ENCODE peak calls at places on chromosomes 7 and 10, in seven cellular contexts. M is lower lobe of right lung, Q is right atrium auricular region, F is IMR-90, S is astrocyte, W is astrocyte of the spinal cord, X is Calu3. L is an unnamed sample.
A peak's percentile ranks its signal among the peaks of the same experiment; 100 is the strongest.

GRCh38 chr7:114956702-114957101 is 34.8 kb downstream of the MDFIC start:
- DNase-seq in M (no peak), Q (no peak), F (no peak), S (no peak), W (no peak), X (no peak), L (no peak)

GRCh38 chr7:5303885-5304505 is 21.3 kb downstream of the SLC29A4 start:
- DNase-seq in M (no peak), Q (no peak), F (no peak), S (no peak), W (no peak), X (no peak), L (no peak)

GRCh38 chr10:131010965-131011575 is 300.5 kb downstream of the TCERG1L start:
- DNase-seq in M (no peak), Q (no peak), F (no peak), S (no peak), W (no peak), X (no peak), L (no peak)

GRCh38 chr7:408651-409343 is 110.8 kb downstream of the PDGFA start:
- DNase-seq in M (peak; percentile 29), Q (no peak), F (no peak), S (no peak), W (no peak), X (no peak), L (no peak)

GRCh38 chr10:97456034-97456685 is 10.2 kb downstream of the ZDHHC16 start:
- DNase-seq in M (no peak), Q (no peak), F (no peak), S (no peak), W (no peak), X (no peak), L (no peak)

GRCh38 chr10:132129431-132129830 is 57.3 kb upstream of the DPYSL4 start:
- DNase-seq in M (peak; percentile 34), Q (no peak), F (no peak), S (no peak), W (no peak), X (no peak), L (no peak)

GRCh38 chr7:74454948-74455804 is 1.5 kb downstream of the GTF2IRD1 start:
- DNase-seq in M (no peak), Q (no peak), F (no peak), S (no peak), W (no peak), X (peak; percentile 34), L (no peak)

GRCh38 chr7:102426268-102427031 is 6.9 kb upstream of the ORAI2 start:
- DNase-seq in M (peak; percentile 71), Q (no peak), F (no peak), S (no peak), W (no peak), X (no peak), L (peak; percentile 63)

DNA sequence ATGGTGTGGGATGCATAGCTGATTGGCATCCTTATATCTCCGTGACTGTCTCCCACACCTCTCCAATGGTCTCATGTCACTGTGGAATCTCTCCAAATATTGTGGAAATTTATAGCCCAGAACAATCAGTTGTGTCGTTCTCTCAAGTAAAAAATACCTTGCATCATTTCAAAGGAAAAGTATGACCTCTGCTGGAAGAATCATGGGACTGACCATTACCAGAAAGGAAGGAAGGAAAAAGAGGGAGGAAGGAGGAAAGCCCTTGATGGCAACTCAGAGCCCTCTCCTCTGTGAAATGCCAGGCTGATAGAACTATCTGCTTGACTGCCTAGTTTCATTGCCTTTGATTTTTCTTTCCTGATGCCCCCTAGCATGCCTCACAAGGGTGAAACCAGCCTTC is 76.3 kb downstream of the FOXI2 start:
- DNase-seq in M (no peak), Q (no peak), F (no peak), S (no peak), W (no peak), X (no peak), L (no peak)
- TF ChIP-seq CTCF in M (peak; percentile 23), Q (no peak), F (no peak), S (no peak), W (no peak), X (no peak), L (no peak)

GRCh38 chr10:69786791-69787190 is 14.9 kb upstream of the COL13A1 start:
- DNase-seq in M (no peak), Q (no peak), F (peak; percentile 56), S (no peak), W (peak; percentile 56), X (no peak), L (no peak)
- TF ChIP-seq CTCF in M (no peak), Q (no peak), F (peak; percentile 65), S (peak; percentile 36), W (peak; percentile 51), X (no peak), L (peak; percentile 53)

GRCh38 chr7:6489612-6490011 is 41.9 kb upstream of the DAGLB start:
- DNase-seq in M (no peak), Q (no peak), F (no peak), S (no peak), W (no peak), X (no peak), L (no peak)
- TF ChIP-seq CTCF in M (no peak), Q (no peak), F (no peak), S (no peak), W (no peak), X (no peak), L (no peak)

GRCh38 chr10:28991326-28991725 is 297.5 kb upstream of the LYZL1 start:
- DNase-seq in M (peak; percentile 55), Q (no peak), F (peak; percentile 78), S (peak; percentile 92), W (peak; percentile 77), X (peak; percentile 39), L (no peak)

GRCh38 chr10:28988980-28989379 is 299.9 kb upstream of the LYZL1 start:
- DNase-seq in M (no peak), Q (no peak), F (no peak), S (no peak), W (no peak), X (no peak), L (no peak)

GRCh38 chr10:28995497-28995896 is 293.4 kb upstream of the LYZL1 start:
- DNase-seq in M (no peak), Q (no peak), F (no peak), S (no peak), W (no peak), X (no peak), L (no peak)

GRCh38 chr10:28993056-28993455 is 295.8 kb upstream of the LYZL1 start:
- DNase-seq in M (no peak), Q (no peak), F (no peak), S (no peak), W (no peak), X (no peak), L (no peak)

DNA sequence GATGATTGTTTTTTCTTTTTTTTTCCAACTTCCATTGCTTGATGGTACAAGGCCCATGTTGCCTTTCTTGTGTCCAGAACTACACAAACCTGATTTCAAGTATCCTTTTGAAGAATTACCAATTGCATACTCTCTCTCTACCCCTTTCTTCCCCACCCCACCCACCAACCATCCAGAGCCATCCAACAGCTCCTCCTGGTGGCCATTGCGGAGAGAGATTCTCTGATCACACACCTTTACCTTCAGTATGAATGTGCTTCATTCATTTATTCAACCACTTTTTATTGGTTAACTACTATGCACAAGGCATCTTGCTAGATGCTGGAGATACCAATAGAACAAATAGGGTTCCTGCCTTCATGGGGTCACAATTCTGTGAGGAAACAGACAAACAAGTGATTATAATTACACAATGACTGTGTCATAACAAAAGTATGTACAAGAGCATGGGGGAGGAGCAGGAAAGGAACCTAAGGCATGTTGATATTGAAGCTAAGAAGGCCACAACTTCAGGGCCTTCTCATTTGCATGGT is 297.1 kb upstream of the LYZL1 start:
- DNase-seq in M (no peak), Q (no peak), F (peak; percentile 53), S (peak; percentile 72), W (peak; percentile 55), X (peak; percentile 74), L (no peak)
- TF ChIP-seq CTCF in M (peak; percentile 63), Q (peak; percentile 55), F (peak; percentile 70), S (peak; percentile 80), W (peak; percentile 79), X (peak; percentile 65), L (peak; percentile 10)

GRCh38 chr10:124035928-124036558 is 57.4 kb downstream of the CHST15 start:
- DNase-seq in M (peak; percentile 88), Q (no peak), F (no peak), S (no peak), W (peak; percentile 22), X (peak; percentile 57), L (peak; percentile 23)
- TF ChIP-seq CTCF in M (no peak), Q (no peak), F (no peak), S (no peak), W (no peak), X (no peak), L (no peak)